ENCODE peak calls at places on chromosomes 1 and 21, in four cellular contexts. One of them, this sample, is unnamed.

GRCh38 chr1:42904437-42904836 is 54.2 kb downstream of the SLC2A1 start:
- DNase-seq in body of pancreas: no peak
- DNase-seq in left lung: no peak
- DNase-seq in thoracic aorta: no peak
- DNase-seq in this sample: no peak

GRCh38 chr1:98305362-98305761 is 356.2 kb upstream of the SNX7 start:
- DNase-seq in left lung: no peak
- DNase-seq in thoracic aorta: no peak
- DNase-seq in body of pancreas: no peak
- DNase-seq in this sample: no peak

GRCh38 chr1:155196893-155197638 is 10.6 kb downstream of the THBS3 start:
- DNase-seq in thoracic aorta: no peak
- DNase-seq in left lung: peak; percentile 57
- DNase-seq in body of pancreas: peak; percentile 90
- DNase-seq in this sample: no peak

GRCh38 chr21:20266369-20266710 is 731.9 kb upstream of the NCAM2 start:
- DNase-seq in left lung: no peak
- DNase-seq in thoracic aorta: no peak
- DNase-seq in body of pancreas: no peak
- DNase-seq in this sample: no peak

GRCh38 chr1:168223681-168224515 is 1.9 kb upstream of the SFT2D2 start:
- DNase-seq in body of pancreas: no peak
- DNase-seq in thoracic aorta: no peak
- DNase-seq in left lung: no peak
- DNase-seq in this sample: no peak

GRCh38 chr1:81703352-81703735 is 97.4 kb upstream of the ADGRL2 start:
- DNase-seq in thoracic aorta: no peak
- DNase-seq in body of pancreas: no peak
- DNase-seq in left lung: no peak
- DNase-seq in this sample: no peak

GRCh38 chr1:112264553-112264952 is 131.5 kb upstream of the CTTNBP2NL start:
- DNase-seq in left lung: no peak
- DNase-seq in thoracic aorta: no peak
- DNase-seq in body of pancreas: no peak
- DNase-seq in this sample: no peak

GRCh38 chr21:38669186-38669585 is 136.5 kb upstream of the ETS2 start:
- DNase-seq in body of pancreas: no peak
- DNase-seq in left lung: no peak
- DNase-seq in thoracic aorta: no peak
- DNase-seq in this sample: no peak

GRCh38 chr1:25690396-25690956 is 73.9 kb downstream of the MAN1C1 start:
- DNase-seq in left lung: no peak
- DNase-seq in thoracic aorta: no peak
- DNase-seq in body of pancreas: no peak
- DNase-seq in this sample: no peak

GRCh38 chr1:154344977-154345837 is 19.9 kb downstream of the ATP8B2 start:
- DNase-seq in body of pancreas: no peak
- DNase-seq in left lung: no peak
- DNase-seq in thoracic aorta: no peak
- DNase-seq in this sample: no peak

GRCh38 chr1:216057080-216057479 is 366.2 kb downstream of the USH2A start:
- DNase-seq in thoracic aorta: no peak
- DNase-seq in body of pancreas: no peak
- DNase-seq in left lung: no peak
- DNase-seq in this sample: no peak

GRCh38 chr1:103180660-103181059 is 72.3 kb upstream of the COL11A1 start:
- DNase-seq in thoracic aorta: no peak
- DNase-seq in body of pancreas: no peak
- DNase-seq in left lung: no peak
- DNase-seq in this sample: no peak

GRCh38 chr1:211925016-211925415 is 94.5 kb upstream of the LPGAT1 start:
- DNase-seq in body of pancreas: no peak
- DNase-seq in left lung: no peak
- DNase-seq in thoracic aorta: no peak
- DNase-seq in this sample: no peak

GRCh38 chr21:35628331-35628730 is 432.0 kb downstream of the SETD4 start:
- DNase-seq in body of pancreas: no peak
- DNase-seq in thoracic aorta: no peak
- DNase-seq in left lung: no peak
- DNase-seq in this sample: no peak

GRCh38 chr1:29802181-29803068 is 566.1 kb downstream of the PTPRU start:
- DNase-seq in thoracic aorta: no peak
- DNase-seq in body of pancreas: no peak
- DNase-seq in left lung: no peak
- DNase-seq in this sample: no peak

GRCh38 chr21:16071082-16071481 is 341.3 kb downstream of the USP25 start:
- DNase-seq in left lung: no peak
- DNase-seq in body of pancreas: no peak
- DNase-seq in thoracic aorta: no peak
- DNase-seq in this sample: no peak

GRCh38 chr1:218847966-218848365 is 325.7 kb upstream of the LYPLAL1 start:
- DNase-seq in left lung: no peak
- DNase-seq in thoracic aorta: no peak
- DNase-seq in body of pancreas: no peak
- DNase-seq in this sample: no peak

GRCh38 chr1:42756956-42757891 is 9.6 kb downstream of the P3H1 start:
- DNase-seq in body of pancreas: no peak
- DNase-seq in thoracic aorta: no peak
- DNase-seq in left lung: no peak
- DNase-seq in this sample: no peak

GRCh38 chr1:92577251-92577895 is 90.6 kb upstream of the GFI1 start:
- DNase-seq in thoracic aorta: no peak
- DNase-seq in body of pancreas: no peak
- DNase-seq in left lung: no peak
- DNase-seq in this sample: no peak

GRCh38 chr1:208189183-208189582 is 55.0 kb downstream of the PLXNA2 start:
- DNase-seq in body of pancreas: no peak
- DNase-seq in left lung: no peak
- DNase-seq in thoracic aorta: no peak
- DNase-seq in this sample: no peak

GRCh38 chr1:226679853-226680516 is 59.1 kb downstream of the ITPKB start:
- DNase-seq in left lung: peak; percentile 94
- DNase-seq in body of pancreas: peak; percentile 70
- DNase-seq in thoracic aorta: no peak
- DNase-seq in this sample: peak; percentile 61
- H3K4me1 ChIP-seq in left lung: peaks cover 24% of the 10 kb centered on the region
- H3K4me1 ChIP-seq in body of pancreas: peaks cover 10% of the 10 kb centered on the region
- H3K4me1 ChIP-seq in thoracic aorta: peaks cover 67% of the 10 kb centered on the region
- H3K4me1 ChIP-seq in this sample: peaks cover 17% of the 10 kb centered on the region

GRCh38 chr1:205186191-205186590 is 25.3 kb downstream of the DSTYK start:
- DNase-seq in left lung: no peak
- DNase-seq in thoracic aorta: no peak
- DNase-seq in body of pancreas: no peak
- DNase-seq in this sample: no peak

GRCh38 chr1:205182930-205183329 is 28.6 kb downstream of the DSTYK start:
- DNase-seq in left lung: no peak
- DNase-seq in body of pancreas: no peak
- DNase-seq in thoracic aorta: no peak
- DNase-seq in this sample: no peak

GRCh38 chr1:205187420-205187819 is 24.1 kb downstream of the DSTYK start:
- DNase-seq in left lung: no peak
- DNase-seq in thoracic aorta: no peak
- DNase-seq in body of pancreas: no peak
- DNase-seq in this sample: no peak

GRCh38 chr1:205179842-205180241 is 31.7 kb downstream of the DSTYK start:
- DNase-seq in thoracic aorta: no peak
- DNase-seq in left lung: no peak
- DNase-seq in body of pancreas: no peak
- DNase-seq in this sample: no peak

DNA sequence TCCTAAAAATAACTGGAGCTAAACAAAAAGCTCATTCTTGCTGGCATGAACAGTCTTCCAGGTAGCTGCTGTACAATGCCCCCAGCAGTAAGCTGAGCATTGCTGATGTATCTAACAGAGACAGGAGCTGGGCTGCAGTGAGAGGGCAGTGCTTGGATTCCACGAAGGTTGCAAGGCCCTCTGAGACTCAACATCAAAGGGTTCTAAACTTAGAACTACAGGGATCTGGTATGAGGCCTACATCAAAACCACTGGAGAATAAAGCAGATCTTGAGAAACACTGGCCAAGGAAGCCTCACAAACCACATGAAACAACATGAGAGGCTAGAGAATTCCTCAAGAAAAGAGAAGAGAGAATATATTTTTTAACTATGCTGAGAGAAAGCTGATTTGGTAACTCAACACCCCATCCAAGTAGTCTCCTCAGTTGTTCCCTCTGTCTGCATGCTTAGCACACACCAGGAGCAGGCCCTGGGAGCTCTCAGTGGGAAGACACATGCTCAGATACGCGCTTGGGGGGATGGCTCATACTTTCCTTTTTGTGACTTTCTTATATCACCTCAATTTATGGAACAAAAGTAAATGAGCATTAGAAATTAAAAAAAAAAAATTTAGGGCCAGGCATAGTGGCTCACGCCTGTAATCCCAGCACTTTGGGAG is 27.7 kb downstream of the DSTYK start:
- DNase-seq in thoracic aorta: no peak
- DNase-seq in body of pancreas: no peak
- DNase-seq in left lung: no peak
- DNase-seq in this sample: no peak
- H3K27ac ChIP-seq in thoracic aorta: no peak overlapping the region
- H3K27ac ChIP-seq in body of pancreas: no peak overlapping the region
- H3K27ac ChIP-seq in left lung: no peak overlapping the region
- H3K27ac ChIP-seq in this sample: peak overlapping the region; percentile 70

GRCh38 chr1:62833529-62833928 is 49.6 kb downstream of the ATG4C start:
- DNase-seq in left lung: no peak
- DNase-seq in thoracic aorta: no peak
- DNase-seq in body of pancreas: no peak
- DNase-seq in this sample: no peak

GRCh38 chr1:62826892-62827291 is 43.0 kb downstream of the ATG4C start:
- DNase-seq in body of pancreas: no peak
- DNase-seq in thoracic aorta: no peak
- DNase-seq in left lung: no peak
- DNase-seq in this sample: no peak

GRCh38 chr1:62836856-62837540 is 53.1 kb downstream of the ATG4C start:
- DNase-seq in left lung: no peak
- DNase-seq in body of pancreas: no peak
- DNase-seq in thoracic aorta: no peak
- DNase-seq in this sample: no peak

GRCh38 chr1:62834400-62834987 is 50.6 kb downstream of the ATG4C start:
- DNase-seq in thoracic aorta: no peak
- DNase-seq in left lung: no peak
- DNase-seq in body of pancreas: no peak
- DNase-seq in this sample: no peak

GRCh38 chr1:62832276-62832675 is 48.3 kb downstream of the ATG4C start:
- DNase-seq in thoracic aorta: no peak
- DNase-seq in body of pancreas: no peak
- DNase-seq in left lung: no peak
- DNase-seq in this sample: no peak
- TF ChIP-seq CTCF in thoracic aorta: no peak
- TF ChIP-seq CTCF in body of pancreas: no peak
- TF ChIP-seq CTCF in left lung: no peak
- TF ChIP-seq CTCF in this sample: no peak

GRCh38 chr1:116508090-116508983 is 62.5 kb downstream of the CD58 start:
- DNase-seq in body of pancreas: no peak
- DNase-seq in thoracic aorta: no peak
- DNase-seq in left lung: no peak
- DNase-seq in this sample: no peak

GRCh38 chr1:116510361-116510760 is 60.5 kb downstream of the CD58 start:
- DNase-seq in left lung: no peak
- DNase-seq in body of pancreas: no peak
- DNase-seq in thoracic aorta: no peak
- DNase-seq in this sample: no peak

GRCh38 chr1:116506132-116507004 is 64.5 kb downstream of the CD58 start:
- DNase-seq in left lung: no peak
- DNase-seq in body of pancreas: no peak
- DNase-seq in thoracic aorta: no peak
- DNase-seq in this sample: no peak

GRCh38 chr1:116511459-116512019 is 59.3 kb downstream of the CD58 start:
- DNase-seq in thoracic aorta: no peak
- DNase-seq in body of pancreas: no peak
- DNase-seq in left lung: no peak
- DNase-seq in this sample: no peak

GRCh38 chr1:116508984-116509980 is 61.5 kb downstream of the CD58 start:
- DNase-seq in body of pancreas: no peak
- DNase-seq in left lung: no peak
- DNase-seq in thoracic aorta: no peak
- DNase-seq in this sample: no peak
- H3K4me1 ChIP-seq in body of pancreas: no peaks in the 10 kb centered on the region
- H3K4me1 ChIP-seq in left lung: no peaks in the 10 kb centered on the region
- H3K4me1 ChIP-seq in thoracic aorta: peaks cover 29% of the 10 kb centered on the region
- H3K4me1 ChIP-seq in this sample: peaks cover 6% of the 10 kb centered on the region

GRCh38 chr1:15090373-15090772 is 63.2 kb upstream of the TMEM51 start:
- DNase-seq in thoracic aorta: no peak
- DNase-seq in body of pancreas: peak; percentile 96
- DNase-seq in left lung: peak; percentile 95
- DNase-seq in this sample: peak; percentile 87

GRCh38 chr1:15094719-15095491 is 58.6 kb upstream of the TMEM51 start:
- DNase-seq in body of pancreas: no peak
- DNase-seq in left lung: no peak
- DNase-seq in thoracic aorta: no peak
- DNase-seq in this sample: no peak

GRCh38 chr1:15088146-15089025 is 65.2 kb upstream of the TMEM51 start:
- DNase-seq in body of pancreas: no peak
- DNase-seq in left lung: no peak
- DNase-seq in thoracic aorta: no peak
- DNase-seq in this sample: no peak

GRCh38 chr1:15094056-15094455 is 59.5 kb upstream of the TMEM51 start:
- DNase-seq in body of pancreas: no peak
- DNase-seq in thoracic aorta: no peak
- DNase-seq in left lung: no peak
- DNase-seq in this sample: no peak

GRCh38 chr1:15089244-15089992 is 64.1 kb upstream of the TMEM51 start:
- DNase-seq in thoracic aorta: no peak
- DNase-seq in body of pancreas: peak; percentile 39
- DNase-seq in left lung: no peak
- DNase-seq in this sample: no peak
- H3K27ac ChIP-seq in thoracic aorta: no peak overlapping the region
- H3K27ac ChIP-seq in body of pancreas: peak overlapping the region; percentile 32
- H3K27ac ChIP-seq in left lung: peak overlapping the region; percentile 85
- H3K27ac ChIP-seq in this sample: peak overlapping the region; percentile 68

GRCh38 chr1:214276786-214277185 is 4.2 kb upstream of the SMYD2 start:
- DNase-seq in thoracic aorta: no peak
- DNase-seq in left lung: no peak
- DNase-seq in body of pancreas: no peak
- DNase-seq in this sample: no peak

GRCh38 chr1:214271995-214272731 is 8.8 kb upstream of the SMYD2 start:
- DNase-seq in body of pancreas: no peak
- DNase-seq in left lung: no peak
- DNase-seq in thoracic aorta: no peak
- DNase-seq in this sample: no peak

GRCh38 chr1:214270097-214270635 is 10.8 kb upstream of the SMYD2 start:
- DNase-seq in left lung: no peak
- DNase-seq in thoracic aorta: no peak
- DNase-seq in body of pancreas: no peak
- DNase-seq in this sample: no peak

GRCh38 chr1:214272964-214273533 is 7.9 kb upstream of the SMYD2 start:
- DNase-seq in thoracic aorta: no peak
- DNase-seq in left lung: no peak
- DNase-seq in body of pancreas: no peak
- DNase-seq in this sample: no peak

GRCh38 chr1:214271174-214271858 is 9.6 kb upstream of the SMYD2 start:
- DNase-seq in left lung: no peak
- DNase-seq in thoracic aorta: no peak
- DNase-seq in body of pancreas: no peak
- DNase-seq in this sample: no peak
- TF ChIP-seq CTCF in left lung: no peak
- TF ChIP-seq CTCF in thoracic aorta: no peak
- TF ChIP-seq CTCF in body of pancreas: no peak
- TF ChIP-seq CTCF in this sample: no peak